ENCODE peak calls at places on chromosome 7, in six cellular contexts. J is AG10803, O is GM06990, M is retinal pigment epithelial cell, Q is cardiac muscle cell, L is colonic mucosa. X is an unnamed sample.

GRCh38 chr7:118657391-118658005 is 433.0 kb downstream of the ANKRD7 start:
- DNase-seq in J (no peak), O (no peak), M (no peak), L (no peak), Q (no peak), X (peak)

GRCh38 chr7:107233174-107233573 is 64.4 kb downstream of the HBP1 start:
- DNase-seq in O (no peak), J (no peak), Q (no peak), M (no peak), L (no peak), X (no peak)

GRCh38 chr7:100723732-100724275 is 3.5 kb downstream of the EPO start:
- DNase-seq in Q (no peak), O (no peak), J (no peak), L (no peak), M (no peak), X (no peak)

GRCh38 chr7:128135275-128136214 is 104.3 kb upstream of the LRRC4 start:
- DNase-seq in L (peak), Q (peak), J (peak), O (peak), M (no peak), X (peak)

GRCh38 chr7:67788689-67789088 is 792.1 kb downstream of the TYW1 start:
- DNase-seq in J (peak), L (no peak), M (no peak), O (no peak), Q (peak), X (no peak)

GRCh38 chr7:128827971-128828711 is 2.1 kb upstream of the FLNC start:
- DNase-seq in Q (peak), L (no peak), O (no peak), J (peak), M (peak), X (no peak)

GRCh38 chr7:149007146-149007545 is 21.2 kb downstream of the PDIA4 start:
- DNase-seq in M (no peak), L (no peak), J (no peak), Q (no peak), O (no peak), X (no peak)

GRCh38 chr7:116097365-116098009 is 66.9 kb upstream of the TFEC start:
- DNase-seq in M (no peak), J (peak), L (no peak), O (no peak), Q (no peak), X (no peak)

GRCh38 chr7:78510580-78511188 is 712.1 kb downstream of the PHTF2 start:
- DNase-seq in J (peak), L (no peak), M (no peak), Q (peak), O (no peak), X (peak)

GRCh38 chr7:1403844-1404404 is 55.3 kb downstream of the MICALL2 start:
- DNase-seq in J (peak), M (peak), Q (peak), L (no peak), O (no peak), X (no peak)

GRCh38 chr7:117012284-117013174 is 59.2 kb downstream of the ST7 start:
- DNase-seq in J (peak), Q (peak), M (no peak), L (no peak), O (peak), X (no peak)

GRCh38 chr7:29955799-29956476 is 33.7 kb downstream of the SCRN1 start:
- DNase-seq in J (no peak), M (no peak), Q (no peak), L (no peak), O (peak), X (peak)

GRCh38 chr7:113197274-113197673 is 78.9 kb upstream of the SMIM30 start:
- DNase-seq in J (peak), L (no peak), O (no peak), M (peak), Q (no peak), X (no peak)

GRCh38 chr7:6026917-6027316 is 4.3 kb upstream of the ANKRD61 start:
- DNase-seq in M (no peak), J (no peak), O (no peak), L (peak), Q (no peak), X (peak)

GRCh38 chr7:154308928-154309327 is 256.7 kb downstream of the DPP6 start:
- DNase-seq in J (no peak), M (no peak), Q (no peak), O (no peak), L (no peak), X (no peak)

GRCh38 chr7:46003161-46003560 is 82.1 kb upstream of the IGFBP3 start:
- DNase-seq in L (no peak), O (no peak), J (no peak), Q (no peak), M (no peak), X (no peak)

GRCh38 chr7:128381161-128381821 is 19.8 kb upstream of the PRRT4 start:
- DNase-seq in L (peak), O (no peak), M (no peak), J (no peak), Q (peak), X (no peak)

GRCh38 chr7:36726806-36727503 is 2.7 kb upstream of the AOAH start:
- DNase-seq in O (no peak), L (no peak), J (no peak), M (no peak), Q (no peak), X (no peak)

GRCh38 chr7:158956805-158957506 is 100.6 kb downstream of the DYNC2I1 start:
- DNase-seq in Q (no peak), L (no peak), J (no peak), O (no peak), M (no peak), X (no peak)

GRCh38 chr7:47746468-47746867 is 164.6 kb upstream of the TNS3 start:
- DNase-seq in Q (no peak), O (no peak), J (no peak), L (no peak), M (no peak), X (no peak)

GRCh38 chr7:41872951-41873350 is 170.1 kb upstream of the INHBA start:
- DNase-seq in O (no peak), M (no peak), Q (no peak), J (peak), L (no peak), X (no peak)

GRCh38 chr7:20514364-20514763 is 101.1 kb upstream of the ABCB5 start:
- DNase-seq in O (no peak), J (peak), M (peak), Q (peak), L (no peak), X (no peak)

GRCh38 chr7:13179011-13179574 is 491.7 kb downstream of the ARL4A start:
- DNase-seq in O (no peak), M (peak), L (no peak), Q (peak), J (no peak), X (no peak)
- TF ChIP-seq CTCF in O (peak), M (peak), L (no peak), Q (no peak), J (peak), X (no peak)

GRCh38 chr7:50612704-50613103 is 47.5 kb upstream of the DDC start:
- DNase-seq in Q (no peak), L (no peak), J (no peak), O (no peak), M (no peak), X (no peak)

GRCh38 chr7:50615519-50615845 is 50.3 kb upstream of the DDC start:
- DNase-seq in O (no peak), M (no peak), J (no peak), Q (no peak), L (no peak), X (no peak)

GRCh38 chr7:50613473-50613872 is 48.3 kb upstream of the DDC start:
- DNase-seq in M (no peak), J (no peak), Q (no peak), O (no peak), L (no peak), X (no peak)

GRCh38 chr7:50618281-50618680 is 53.1 kb upstream of the DDC start:
- DNase-seq in J (no peak), M (no peak), L (no peak), Q (no peak), O (no peak), X (no peak)

GRCh38 chr7:50614721-50615518 is 49.7 kb upstream of the DDC start:
- DNase-seq in Q (peak), O (no peak), L (peak), J (no peak), M (no peak), X (no peak)
- TF ChIP-seq CTCF in Q (peak), O (peak), L (peak), J (no peak), M (peak), X (peak)

GRCh38 chr7:23712368-23713284 is 2.6 kb downstream of the STK31 start:
- DNase-seq in Q (peak), O (no peak), J (peak), L (no peak), M (peak), X (peak)
- TF ChIP-seq CTCF in Q (peak), O (peak), J (peak), L (peak), M (peak), X (no peak)

GRCh38 chr7:69825031-69825681 is 226.9 kb downstream of the AUTS2 start:
- DNase-seq in M (no peak), J (no peak), O (no peak), Q (no peak), L (no peak), X (no peak)
- TF ChIP-seq CTCF in M (no peak), J (no peak), O (no peak), Q (peak), L (no peak), X (peak)

GRCh38 chr7:49102413-49102812 is 178.1 kb downstream of the CDC14C start:
- DNase-seq in M (no peak), Q (no peak), O (no peak), J (no peak), L (no peak), X (no peak)

GRCh38 chr7:49094866-49095265 is 170.5 kb downstream of the CDC14C start:
- DNase-seq in Q (no peak), J (no peak), M (no peak), O (no peak), L (no peak), X (no peak)

GRCh38 chr7:49099587-49100326 is 175.4 kb downstream of the CDC14C start:
- DNase-seq in J (no peak), Q (peak), M (no peak), O (no peak), L (no peak), X (no peak)
- TF ChIP-seq CTCF in J (peak), Q (no peak), M (peak), O (peak), L (no peak), X (no peak)

X was measured in GM20000.